ENCODE peak calls at places on chromosomes 4 and X, in six cellular contexts. One of them, this sample, is unnamed. For H3K27me3 and H3K4me1, the result is how much of the 10 kb centered on the place peaks cover.

GRCh38 chrX:65658229-65658628 is 9.2 kb upstream of the MSN start:
- DNase-seq in breast epithelium: no peak
- DNase-seq in naive thymus-derived CD4-positive, alpha-beta T cell: no peak
- DNase-seq in HepG2: no peak
- DNase-seq in testis: no peak
- DNase-seq in tibial artery: no peak
- DNase-seq in this sample: no peak

GRCh38 chr4:33924239-33924638 is 2320.1 kb downstream of the ARAP2 start:
- DNase-seq in breast epithelium: no peak
- DNase-seq in naive thymus-derived CD4-positive, alpha-beta T cell: no peak
- DNase-seq in HepG2: no peak
- DNase-seq in testis: peak
- DNase-seq in tibial artery: no peak
- DNase-seq in this sample: no peak

GRCh38 chr4:170589597-170590191 is 499.9 kb upstream of the AADAT start:
- DNase-seq in breast epithelium: no peak
- DNase-seq in naive thymus-derived CD4-positive, alpha-beta T cell: no peak
- DNase-seq in HepG2: peak
- DNase-seq in testis: no peak
- DNase-seq in tibial artery: no peak
- DNase-seq in this sample: no peak

GRCh38 chrX:44432641-44433040 is 89.2 kb upstream of the EFHC2 start:
- DNase-seq in breast epithelium: no peak
- DNase-seq in naive thymus-derived CD4-positive, alpha-beta T cell: no peak
- DNase-seq in HepG2: no peak
- DNase-seq in testis: no peak
- DNase-seq in tibial artery: no peak
- DNase-seq in this sample: no peak

GRCh38 chrX:131288738-131289511 is at the start of gene IGSF1:
- DNase-seq in breast epithelium: no peak
- DNase-seq in naive thymus-derived CD4-positive, alpha-beta T cell: no peak
- DNase-seq in HepG2: peak
- DNase-seq in testis: peak
- DNase-seq in tibial artery: no peak
- DNase-seq in this sample: no peak

GRCh38 chr4:169208516-169208915 is 62.2 kb downstream of the SH3RF1 start:
- DNase-seq in breast epithelium: no peak
- DNase-seq in naive thymus-derived CD4-positive, alpha-beta T cell: no peak
- DNase-seq in HepG2: no peak
- DNase-seq in testis: no peak
- DNase-seq in tibial artery: no peak
- DNase-seq in this sample: no peak

GRCh38 chr4:173076903-173077629 is 91.5 kb upstream of the GALNT7 start:
- DNase-seq in breast epithelium: no peak
- DNase-seq in naive thymus-derived CD4-positive, alpha-beta T cell: no peak
- DNase-seq in HepG2: no peak
- DNase-seq in testis: no peak
- DNase-seq in tibial artery: no peak
- DNase-seq in this sample: no peak

GRCh38 chrX:152907084-152907651 is 9.3 kb downstream of the ZNF185 start:
- DNase-seq in breast epithelium: no peak
- DNase-seq in naive thymus-derived CD4-positive, alpha-beta T cell: no peak
- DNase-seq in HepG2: no peak
- DNase-seq in testis: no peak
- DNase-seq in tibial artery: no peak
- DNase-seq in this sample: no peak

GRCh38 chrX:63503541-63503940 is 152.4 kb upstream of the SPIN4 start:
- DNase-seq in breast epithelium: no peak
- DNase-seq in naive thymus-derived CD4-positive, alpha-beta T cell: no peak
- DNase-seq in HepG2: no peak
- DNase-seq in testis: no peak
- DNase-seq in tibial artery: no peak
- DNase-seq in this sample: no peak

GRCh38 chrX:13123857-13124345 is 79.5 kb upstream of the FAM9C start:
- DNase-seq in breast epithelium: no peak
- DNase-seq in naive thymus-derived CD4-positive, alpha-beta T cell: peak
- DNase-seq in HepG2: peak
- DNase-seq in testis: no peak
- DNase-seq in tibial artery: no peak
- DNase-seq in this sample: peak

GRCh38 chr4:78864405-78865024 is 74.7 kb downstream of the PAQR3 start:
- DNase-seq in breast epithelium: no peak
- DNase-seq in naive thymus-derived CD4-positive, alpha-beta T cell: peak
- DNase-seq in HepG2: peak
- DNase-seq in testis: no peak
- DNase-seq in tibial artery: no peak
- DNase-seq in this sample: peak

GRCh38 chr4:5638976-5639375 is 69.4 kb downstream of the EVC2 start:
- DNase-seq in breast epithelium: no peak
- DNase-seq in naive thymus-derived CD4-positive, alpha-beta T cell: no peak
- DNase-seq in HepG2: no peak
- DNase-seq in testis: no peak
- DNase-seq in tibial artery: no peak
- DNase-seq in this sample: no peak

GRCh38 chrX:124212622-124213021 is 119.8 kb upstream of the TEX13D start:
- DNase-seq in breast epithelium: no peak
- DNase-seq in naive thymus-derived CD4-positive, alpha-beta T cell: peak
- DNase-seq in HepG2: no peak
- DNase-seq in testis: no peak
- DNase-seq in tibial artery: no peak
- DNase-seq in this sample: no peak

GRCh38 chrX:2497961-2498780 is 2.6 kb downstream of the DHRSX start:
- DNase-seq in breast epithelium: no peak
- DNase-seq in naive thymus-derived CD4-positive, alpha-beta T cell: no peak
- DNase-seq in HepG2: peak
- DNase-seq in testis: peak
- DNase-seq in tibial artery: no peak
- DNase-seq in this sample: no peak

GRCh38 chr4:85548841-85549240 is 73.9 kb downstream of the ARHGAP24 start:
- DNase-seq in breast epithelium: no peak
- DNase-seq in naive thymus-derived CD4-positive, alpha-beta T cell: no peak
- DNase-seq in HepG2: no peak
- DNase-seq in testis: no peak
- DNase-seq in tibial artery: no peak
- DNase-seq in this sample: no peak

GRCh38 chrX:105302246-105302645 is 81.8 kb upstream of the TEX13A start:
- DNase-seq in breast epithelium: no peak
- DNase-seq in naive thymus-derived CD4-positive, alpha-beta T cell: no peak
- DNase-seq in HepG2: no peak
- DNase-seq in testis: no peak
- DNase-seq in tibial artery: no peak
- DNase-seq in this sample: no peak

GRCh38 chrX:122625821-122626220 is 558.3 kb upstream of the GRIA3 start:
- DNase-seq in breast epithelium: no peak
- DNase-seq in naive thymus-derived CD4-positive, alpha-beta T cell: no peak
- DNase-seq in HepG2: no peak
- DNase-seq in testis: no peak
- DNase-seq in tibial artery: no peak
- DNase-seq in this sample: no peak

GRCh38 chr4:109231331-109231730 is 71.1 kb downstream of the COL25A1 start:
- DNase-seq in breast epithelium: no peak
- DNase-seq in naive thymus-derived CD4-positive, alpha-beta T cell: no peak
- DNase-seq in HepG2: no peak
- DNase-seq in testis: no peak
- DNase-seq in tibial artery: no peak
- DNase-seq in this sample: no peak

GRCh38 chr4:6175426-6175825 is 24.9 kb downstream of the JAKMIP1 start:
- DNase-seq in breast epithelium: no peak
- DNase-seq in naive thymus-derived CD4-positive, alpha-beta T cell: no peak
- DNase-seq in HepG2: no peak
- DNase-seq in testis: no peak
- DNase-seq in tibial artery: no peak
- DNase-seq in this sample: no peak

GRCh38 chr4:125940426-125940825 is 625.7 kb downstream of the FAT4 start:
- DNase-seq in breast epithelium: no peak
- DNase-seq in naive thymus-derived CD4-positive, alpha-beta T cell: no peak
- DNase-seq in HepG2: no peak
- DNase-seq in testis: no peak
- DNase-seq in tibial artery: no peak
- DNase-seq in this sample: no peak

GRCh38 chr4:128823025-128823661 is 13.6 kb downstream of the JADE1 start:
- DNase-seq in breast epithelium: no peak
- DNase-seq in naive thymus-derived CD4-positive, alpha-beta T cell: no peak
- DNase-seq in HepG2: no peak
- DNase-seq in testis: no peak
- DNase-seq in tibial artery: no peak
- DNase-seq in this sample: no peak

GRCh38 chr4:101693842-101694398 is 96.6 kb upstream of the BANK1 start:
- DNase-seq in breast epithelium: no peak
- DNase-seq in naive thymus-derived CD4-positive, alpha-beta T cell: no peak
- DNase-seq in HepG2: no peak
- DNase-seq in testis: no peak
- DNase-seq in tibial artery: no peak
- DNase-seq in this sample: no peak

GRCh38 chrX:2901367-2902036 is 27.6 kb downstream of the ARSD start:
- DNase-seq in breast epithelium: no peak
- DNase-seq in naive thymus-derived CD4-positive, alpha-beta T cell: no peak
- DNase-seq in HepG2: peak
- DNase-seq in testis: no peak
- DNase-seq in tibial artery: no peak
- DNase-seq in this sample: no peak

GRCh38 chrX:70089575-70090297 is 27.5 kb downstream of the OTUD6A start:
- DNase-seq in breast epithelium: no peak
- DNase-seq in naive thymus-derived CD4-positive, alpha-beta T cell: no peak
- DNase-seq in HepG2: no peak
- DNase-seq in testis: no peak
- DNase-seq in tibial artery: no peak
- DNase-seq in this sample: no peak

GRCh38 chrX:40201486-40201885 is 103.7 kb upstream of the BCOR start:
- DNase-seq in breast epithelium: no peak
- DNase-seq in naive thymus-derived CD4-positive, alpha-beta T cell: peak
- DNase-seq in HepG2: no peak
- DNase-seq in testis: no peak
- DNase-seq in tibial artery: no peak
- DNase-seq in this sample: peak

GRCh38 chr4:26238426-26238781 is 82.4 kb upstream of the RBPJ start:
- DNase-seq in breast epithelium: no peak
- DNase-seq in naive thymus-derived CD4-positive, alpha-beta T cell: no peak
- DNase-seq in HepG2: peak
- DNase-seq in testis: no peak
- DNase-seq in tibial artery: no peak
- DNase-seq in this sample: no peak

GRCh38 chr4:4726051-4726450 is 133.4 kb upstream of the MSX1 start:
- DNase-seq in breast epithelium: no peak
- DNase-seq in naive thymus-derived CD4-positive, alpha-beta T cell: no peak
- DNase-seq in HepG2: no peak
- DNase-seq in testis: no peak
- DNase-seq in tibial artery: no peak
- DNase-seq in this sample: no peak

GRCh38 chrX:118727686-118728339 is 407 bp downstream of the IL13RA1 start:
- DNase-seq in breast epithelium: no peak
- DNase-seq in naive thymus-derived CD4-positive, alpha-beta T cell: no peak
- DNase-seq in HepG2: peak
- DNase-seq in testis: peak
- DNase-seq in tibial artery: peak
- DNase-seq in this sample: no peak

GRCh38 chrX:120750381-120750780 is 120.5 kb upstream of the C1GALT1C1 start:
- DNase-seq in breast epithelium: no peak
- DNase-seq in naive thymus-derived CD4-positive, alpha-beta T cell: no peak
- DNase-seq in HepG2: no peak
- DNase-seq in testis: no peak
- DNase-seq in tibial artery: no peak
- DNase-seq in this sample: no peak

DNA sequence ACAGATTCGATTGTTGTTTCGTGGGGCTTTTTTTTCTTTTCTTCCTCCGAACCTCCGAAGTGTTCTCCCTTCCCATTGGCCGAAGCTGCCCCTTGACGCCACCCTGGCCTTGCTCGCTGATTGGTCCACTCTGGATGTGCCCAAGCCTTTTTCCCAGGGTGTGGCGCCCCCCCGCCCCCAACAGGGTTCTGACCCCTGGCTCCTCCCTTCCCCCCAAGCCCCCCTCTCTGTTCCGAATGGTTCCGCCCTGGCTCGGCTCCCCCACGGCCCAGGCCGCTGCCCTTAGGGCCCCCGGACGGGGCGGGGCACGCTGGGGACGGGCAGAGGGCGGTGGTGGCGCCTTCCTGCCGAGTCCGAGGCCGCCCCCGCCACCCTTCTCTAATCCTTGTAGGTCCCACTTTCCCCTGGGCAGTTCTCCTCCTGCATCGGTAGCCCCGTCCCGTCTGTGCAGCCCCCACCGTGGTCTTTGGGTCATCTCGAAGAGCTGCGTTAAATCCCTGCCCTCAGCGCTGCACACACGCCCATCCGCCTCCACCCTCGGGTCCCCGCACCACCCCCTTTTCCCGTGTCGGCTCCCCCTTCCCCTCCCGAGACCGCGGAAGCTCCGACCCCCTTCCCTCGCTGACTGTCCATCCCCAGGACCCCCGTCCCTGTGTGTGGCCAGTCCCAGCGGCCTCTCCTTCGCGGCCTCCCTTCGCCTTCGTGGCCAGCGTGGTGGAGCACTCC is 25.6 kb downstream of the UTP14A start:
- DNase-seq in breast epithelium: peak
- DNase-seq in naive thymus-derived CD4-positive, alpha-beta T cell: peak
- DNase-seq in HepG2: peak
- DNase-seq in testis: peak
- DNase-seq in tibial artery: peak
- DNase-seq in this sample: peak
- H3K27me3 ChIP-seq in breast epithelium: under half
- H3K27me3 ChIP-seq in naive thymus-derived CD4-positive, alpha-beta T cell: under half
- H3K27me3 ChIP-seq in HepG2: under half
- H3K27me3 ChIP-seq in testis: under half
- H3K27me3 ChIP-seq in tibial artery: under half
- H3K27me3 ChIP-seq in this sample: under half

DNA sequence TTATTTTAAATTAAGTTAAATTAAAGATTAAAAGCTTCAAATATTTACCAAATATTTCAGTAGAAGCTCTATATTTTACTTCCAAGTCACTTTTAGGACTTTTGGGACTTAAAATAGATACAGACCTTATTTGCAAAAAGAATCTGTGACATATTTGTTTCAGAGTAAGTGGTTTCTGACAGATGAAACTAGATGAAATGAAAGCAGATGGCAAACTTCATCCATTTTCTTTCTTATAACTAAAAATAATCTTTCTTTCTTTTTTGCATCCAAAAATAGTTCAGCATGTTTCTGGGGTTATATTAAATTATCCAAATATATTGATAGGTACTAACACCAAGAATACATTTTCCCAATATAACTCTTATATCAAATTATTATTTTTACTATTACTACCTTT is 6.6 kb upstream of the UTP3 start:
- DNase-seq in breast epithelium: no peak
- DNase-seq in naive thymus-derived CD4-positive, alpha-beta T cell: no peak
- DNase-seq in HepG2: no peak
- DNase-seq in testis: no peak
- DNase-seq in tibial artery: no peak
- DNase-seq in this sample: no peak
- H3K4me1 ChIP-seq in breast epithelium: under half
- H3K4me1 ChIP-seq in naive thymus-derived CD4-positive, alpha-beta T cell: under half
- H3K4me1 ChIP-seq in HepG2: under half
- H3K4me1 ChIP-seq in testis: under half
- H3K4me1 ChIP-seq in tibial artery: under half
- H3K4me1 ChIP-seq in this sample: under half

GRCh38 chrX:69031181-69031580 is 134.1 kb downstream of the PJA1 start:
- DNase-seq in breast epithelium: no peak
- DNase-seq in naive thymus-derived CD4-positive, alpha-beta T cell: no peak
- DNase-seq in HepG2: peak
- DNase-seq in testis: no peak
- DNase-seq in tibial artery: no peak
- DNase-seq in this sample: no peak
- H3K27me3 ChIP-seq in breast epithelium: under half
- H3K27me3 ChIP-seq in naive thymus-derived CD4-positive, alpha-beta T cell: under half
- H3K27me3 ChIP-seq in HepG2: under half
- H3K27me3 ChIP-seq in testis: under half
- H3K27me3 ChIP-seq in tibial artery: under half
- H3K27me3 ChIP-seq in this sample: under half

GRCh38 chrX:23898412-23898959 is 9.3 kb downstream of the APOO start:
- DNase-seq in breast epithelium: no peak
- DNase-seq in naive thymus-derived CD4-positive, alpha-beta T cell: no peak
- DNase-seq in HepG2: no peak
- DNase-seq in testis: no peak
- DNase-seq in tibial artery: no peak
- DNase-seq in this sample: no peak
- H3K4me1 ChIP-seq in breast epithelium: under half
- H3K4me1 ChIP-seq in naive thymus-derived CD4-positive, alpha-beta T cell: under half
- H3K4me1 ChIP-seq in HepG2: half or more
- H3K4me1 ChIP-seq in testis: under half
- H3K4me1 ChIP-seq in tibial artery: under half
- H3K4me1 ChIP-seq in this sample: under half

This sample was measured in CD4-positive, CD25-positive, alpha-beta regulatory T cell.